ENCODE peak calls at places on chromosomes 6 and 20, in five cellular contexts. Y is neural crest cell, Z is thoracic aorta, K is HCT116, O is breast epithelium. N is an unnamed sample.

GRCh38 chr6:15269619-15270018 is 23.8 kb downstream of the JARID2 start:
- DNase-seq in Z (no peak), O (no peak), Y (no peak), K (no peak), N (no peak)

GRCh38 chr6:151070666-151071065 is 169.1 kb upstream of the AKAP12 start:
- DNase-seq in O (no peak), Y (no peak), K (no peak), Z (no peak), N (no peak)

GRCh38 chr6:63928613-63929012 is 293.0 kb downstream of the PHF3 start:
- DNase-seq in O (no peak), K (no peak), Z (no peak), Y (no peak), N (no peak)

GRCh38 chr20:35571566-35571965 is 29.7 kb downstream of the ERGIC3 start:
- DNase-seq in Z (no peak), Y (no peak), O (no peak), K (no peak), N (no peak)

GRCh38 chr20:33668087-33668790 is 1.5 kb downstream of the ACTL10 start:
- DNase-seq in Z (no peak), K (no peak), O (no peak), Y (peak), N (no peak)

GRCh38 chr6:79432726-79433125 is 104.5 kb downstream of the LCA5 start:
- DNase-seq in Y (no peak), O (no peak), Z (no peak), K (no peak), N (no peak)

GRCh38 chr20:380763-381580 is 412 bp downstream of the TRIB3 start:
- DNase-seq in O (no peak), Y (peak), Z (no peak), K (peak), N (no peak)

GRCh38 chr20:40883097-40883496 is 145.5 kb upstream of the TOP1 start:
- DNase-seq in Z (no peak), K (no peak), O (no peak), Y (no peak), N (no peak)

GRCh38 chr6:35360349-35361138 is 18.2 kb downstream of the PPARD start:
- DNase-seq in Y (no peak), O (no peak), Z (no peak), K (no peak), N (no peak)

GRCh38 chr6:162459985-162460384 is 267.6 kb downstream of the PRKN start:
- DNase-seq in K (no peak), O (no peak), Y (no peak), Z (no peak), N (no peak)

GRCh38 chr6:31121131-31121790 is 1.0 kb upstream of the CDSN start:
- DNase-seq in K (no peak), O (no peak), Y (no peak), Z (no peak), N (no peak)

GRCh38 chr6:153947817-153948447 is 91.1 kb upstream of the OPRM1 start:
- DNase-seq in Z (no peak), Y (peak), K (peak), O (no peak), N (no peak)

GRCh38 chr6:150175611-150176151 is 32.8 kb downstream of the PPP1R14C start:
- DNase-seq in Z (no peak), K (no peak), O (no peak), Y (no peak), N (no peak)

GRCh38 chr6:170085475-170086401 is 205.1 kb downstream of the DLL1 start:
- DNase-seq in O (no peak), Z (no peak), K (no peak), Y (no peak), N (peak)

GRCh38 chr20:44601801-44602204 is 19.4 kb downstream of the PKIG start:
- DNase-seq in Y (no peak), K (no peak), O (peak), Z (peak), N (peak)

GRCh38 chr20:21665687-21666446 is 39.6 kb upstream of the PAX1 start:
- DNase-seq in Y (no peak), O (no peak), K (no peak), Z (no peak), N (no peak)

GRCh38 chr6:3288711-3289663 is 30.2 kb downstream of the PSMG4 start:
- DNase-seq in Y (no peak), O (no peak), Z (no peak), K (no peak), N (no peak)

GRCh38 chr20:44495257-44495656 is 19.6 kb downstream of the TTPAL start:
- DNase-seq in K (no peak), O (no peak), Y (no peak), Z (no peak), N (no peak)

GRCh38 chr6:16426241-16426640 is 187.9 kb downstream of the GMPR start:
- DNase-seq in Y (no peak), O (no peak), Z (no peak), K (no peak), N (no peak)

GRCh38 chr6:126535585-126535984 is 195.7 kb downstream of the CENPW start:
- DNase-seq in Y (no peak), O (no peak), K (no peak), Z (no peak), N (no peak)

GRCh38 chr6:121780325-121781313 is 345.2 kb downstream of the GJA1 start:
- DNase-seq in K (peak), Z (peak), Y (no peak), O (peak), N (no peak)

GRCh38 chr6:83257791-83258190 is 64.6 kb downstream of the RWDD2A start:
- DNase-seq in Y (no peak), Z (no peak), O (no peak), K (no peak), N (no peak)

GRCh38 chr20:62240015-62240685 is 1.8 kb downstream of the OSBPL2 start:
- DNase-seq in K (no peak), O (no peak), Y (no peak), Z (no peak), N (no peak)
- TF ChIP-seq CTCF in K (no peak), O (no peak), Y (no peak), Z (no peak), N (no peak)

DNA sequence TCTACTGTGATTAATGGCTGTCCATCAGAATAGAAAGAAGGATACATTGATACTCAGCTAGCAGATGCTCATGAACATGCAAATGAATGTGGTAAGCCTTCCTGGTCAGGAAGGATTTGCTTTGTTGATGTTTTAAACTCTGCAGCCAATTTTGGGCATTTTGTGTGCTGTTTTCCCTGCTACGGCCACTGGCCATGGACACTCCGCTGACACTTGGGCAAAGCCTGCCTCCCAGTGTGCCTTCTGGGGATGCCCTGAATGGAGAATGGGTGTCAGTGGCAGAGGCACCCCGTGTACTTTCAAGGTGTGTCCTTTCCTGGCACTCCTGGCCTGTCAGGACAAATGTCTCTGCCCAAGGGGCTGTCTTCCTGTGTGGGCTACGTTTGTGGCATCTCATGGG is 113.1 kb downstream of the SOBP start:
- DNase-seq in Y (no peak), K (no peak), O (no peak), Z (no peak), N (no peak)
- TF ChIP-seq CTCF in Y (no peak), K (no peak), O (no peak), Z (no peak), N (no peak)

GRCh38 chr6:9266741-9267140 is 831.4 kb upstream of the SLC35B3 start:
- DNase-seq in O (no peak), K (no peak), Y (no peak), Z (no peak), N (no peak)

GRCh38 chr6:9272671-9273070 is 837.3 kb upstream of the SLC35B3 start:
- DNase-seq in O (no peak), Y (no peak), K (no peak), Z (no peak), N (no peak)
- TF ChIP-seq CTCF in O (no peak), Y (no peak), K (no peak), Z (no peak), N (no peak)

DNA sequence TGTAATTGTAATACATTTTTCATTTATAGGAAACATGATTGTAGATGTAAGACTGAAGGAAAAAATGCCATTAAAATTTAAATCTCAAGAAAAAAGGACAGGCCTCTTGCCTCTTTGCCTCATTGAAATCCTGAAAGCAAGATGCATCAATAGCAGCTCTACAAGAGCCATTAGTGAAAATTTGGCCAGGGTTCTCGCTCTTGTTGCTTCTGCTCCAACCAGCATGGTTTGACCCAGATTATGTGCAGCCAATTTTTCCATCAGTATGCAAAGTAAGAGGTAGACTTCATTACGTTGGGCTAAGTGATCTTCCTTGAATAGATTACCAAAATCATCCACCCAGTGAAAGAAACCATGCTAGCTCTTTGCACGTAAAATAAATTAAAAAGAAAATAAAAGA is 106.6 kb downstream of the SGK1 start:
- DNase-seq in Y (no peak), K (no peak), O (no peak), Z (no peak), N (no peak)
- TF ChIP-seq CTCF in Y (no peak), K (no peak), O (no peak), Z (no peak), N (no peak)

DNA sequence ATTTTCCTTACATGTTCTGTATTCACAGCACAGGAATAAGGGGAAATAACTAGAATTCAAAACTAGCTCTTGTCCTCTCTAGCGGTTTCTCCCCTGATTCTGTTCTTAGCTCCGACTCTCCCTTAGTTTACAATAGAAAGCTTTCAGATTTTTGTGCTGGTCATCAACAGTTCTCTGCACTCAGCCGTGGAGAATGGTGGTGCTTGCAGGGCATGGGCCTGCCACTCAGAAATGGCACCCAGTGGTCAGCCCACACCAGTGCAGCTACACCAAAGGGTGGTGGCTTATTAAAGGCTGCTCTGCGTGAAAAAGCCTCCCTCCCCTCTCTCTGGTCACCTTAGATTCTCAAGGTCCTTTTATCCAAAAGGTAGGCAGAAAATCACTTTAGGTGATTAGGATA is 123.5 kb downstream of the SASH1 start:
- DNase-seq in K (no peak), O (no peak), Y (no peak), Z (no peak), N (no peak)
- TF ChIP-seq CTCF in K (no peak), O (no peak), Y (no peak), Z (peak), N (no peak)

GRCh38 chr6:73942581-73942980 is 246.6 kb downstream of the CD109 start:
- DNase-seq in K (peak), O (no peak), Y (no peak), Z (no peak), N (no peak)
- TF ChIP-seq CTCF in K (peak), O (no peak), Y (no peak), Z (no peak), N (no peak)

DNA sequence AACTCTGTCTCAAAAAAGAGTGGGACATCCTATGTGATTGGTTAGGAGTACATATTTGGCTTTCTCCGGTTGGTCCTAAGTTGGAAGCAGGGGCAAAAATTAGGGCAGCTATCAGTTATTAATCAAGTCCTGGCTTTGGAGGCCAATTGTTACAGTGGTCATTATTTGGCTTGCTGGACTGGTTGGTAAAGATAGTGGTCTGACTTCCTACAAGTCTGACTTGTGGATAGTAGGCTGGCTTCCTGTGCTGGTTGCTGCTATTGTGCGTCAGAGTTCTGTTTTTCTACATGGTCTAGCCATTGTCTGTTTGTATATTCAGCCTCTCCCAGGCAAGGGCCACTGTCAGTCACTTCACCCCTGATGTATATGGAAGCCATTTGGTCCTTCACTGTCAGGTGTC is 7.0 kb downstream of the ACOT8 start:
- DNase-seq in O (no peak), K (no peak), Z (no peak), Y (no peak), N (no peak)
- TF ChIP-seq CTCF in O (no peak), K (no peak), Z (no peak), Y (no peak), N (no peak)

GRCh38 chr6:117906905-117907599 is at the start of gene SLC35F1:
- DNase-seq in Y (peak), O (no peak), K (no peak), Z (no peak), N (no peak)
- TF ChIP-seq CTCF in Y (peak), O (no peak), K (no peak), Z (no peak), N (no peak)